ENCODE peak calls at places on chromosomes 7 and 10, in seven cellular contexts. B is transverse colon, R is heart left ventricle, C is HCT116, J is IMR-90, V is esophagus squamous epithelium, Y is spleen. D is an unnamed sample.
A peak's percentile ranks its signal among the peaks of the same experiment; 100 is the strongest.

GRCh38 chr10:116274141-116274861 is 1.3 kb upstream of the GFRA1 start:
- DNase-seq in C (no peak), B (no peak), V (no peak), J (no peak), R (no peak), Y (no peak), D (no peak)

GRCh38 chr7:54260868-54261475 is 281.2 kb upstream of the VSTM2A start:
- DNase-seq in V (no peak), R (no peak), J (no peak), Y (no peak), C (no peak), B (no peak), D (no peak)

GRCh38 chr7:113794573-113794972 is 124.2 kb downstream of the PPP1R3A start:
- DNase-seq in V (no peak), J (no peak), R (no peak), C (no peak), B (no peak), Y (no peak), D (no peak)

GRCh38 chr7:91266931-91267557 is 2.8 kb downstream of the FZD1 start:
- DNase-seq in Y (no peak), B (no peak), J (no peak), C (no peak), V (no peak), R (peak; percentile 27), D (no peak)

GRCh38 chr10:17851611-17852010 is 42.5 kb downstream of the MRC1 start:
- DNase-seq in V (no peak), R (peak; percentile 57), B (peak; percentile 43), J (no peak), C (no peak), Y (no peak), D (peak; percentile 55)

GRCh38 chr10:131081386-131081785 is 230.1 kb downstream of the TCERG1L start:
- DNase-seq in Y (peak; percentile 52), C (no peak), B (no peak), V (no peak), J (no peak), R (no peak), D (no peak)

GRCh38 chr7:116172353-116172752 is 38.0 kb upstream of the TES start:
- DNase-seq in R (no peak), C (no peak), Y (no peak), V (no peak), J (peak; percentile 65), B (no peak), D (no peak)

GRCh38 chr7:140349172-140349771 is 49.1 kb downstream of the SLC37A3 start:
- DNase-seq in R (no peak), J (peak; percentile 20), V (no peak), C (no peak), Y (no peak), B (no peak), D (no peak)

GRCh38 chr10:98170249-98171117 is 36.0 kb downstream of the R3HCC1L start:
- DNase-seq in C (peak; percentile 40), Y (no peak), V (no peak), R (peak; percentile 20), J (peak; percentile 60), B (peak; percentile 38), D (no peak)

GRCh38 chr10:110353244-110354119 is 48.8 kb upstream of the SMNDC1 start:
- DNase-seq in V (no peak), R (no peak), B (peak; percentile 28), J (peak; percentile 99), C (peak; percentile 73), Y (no peak), D (no peak)

GRCh38 chr10:70673929-70674559 is 1.7 kb downstream of the ADAMTS14 start:
- DNase-seq in R (no peak), B (no peak), J (no peak), Y (no peak), C (no peak), V (no peak), D (no peak)

GRCh38 chr7:4479367-4480039 is 202.6 kb upstream of the FOXK1 start:
- DNase-seq in R (no peak), J (peak; percentile 16), V (no peak), C (peak; percentile 73), B (peak; percentile 12), Y (no peak), D (no peak)

GRCh38 chr10:121559321-121559720 is 38.9 kb downstream of the FGFR2 start:
- DNase-seq in C (no peak), J (no peak), Y (no peak), V (no peak), R (no peak), B (no peak), D (no peak)

GRCh38 chr7:157570531-157571200 is 233.9 kb downstream of the DNAJB6 start:
- DNase-seq in B (no peak), C (no peak), V (no peak), R (no peak), Y (peak; percentile 51), J (no peak), D (no peak)

GRCh38 chr7:131836733-131837132 is 280.3 kb upstream of the PODXL start:
- DNase-seq in V (no peak), J (no peak), Y (no peak), B (no peak), R (no peak), C (no peak), D (no peak)

GRCh38 chr10:99781734-99782429 is 558 bp upstream of the ABCC2 start:
- DNase-seq in C (no peak), J (no peak), B (no peak), Y (no peak), R (no peak), V (no peak), D (no peak)
- H3K4me1 ChIP-seq in C (peaks cover 97% of the 10 kb centered on the region), J (peaks cover 18% of the 10 kb centered on the region), B (peaks cover 2% of the 10 kb centered on the region), Y (peaks cover 27% of the 10 kb centered on the region), R (no peaks in the 10 kb centered on the region), V (peaks cover 35% of the 10 kb centered on the region), D (peaks cover 21% of the 10 kb centered on the region)

GRCh38 chr7:158583810-158584209 is 3.8 kb downstream of the PTPRN2 start:
- DNase-seq in B (no peak), V (no peak), Y (no peak), R (no peak), C (no peak), J (no peak), D (no peak)

GRCh38 chr7:158587425-158588084 is at the start of gene PTPRN2:
- DNase-seq in Y (peak; percentile 77), B (peak; percentile 72), R (peak; percentile 65), V (no peak), J (peak; percentile 42), C (no peak), D (peak; percentile 69)

GRCh38 chr7:158586499-158587191 is 978 bp downstream of the PTPRN2 start:
- DNase-seq in Y (peak; percentile 49), B (no peak), R (no peak), V (no peak), J (no peak), C (no peak), D (no peak)

GRCh38 chr7:158584392-158584791 is 3.2 kb downstream of the PTPRN2 start:
- DNase-seq in V (no peak), R (no peak), J (no peak), B (no peak), C (no peak), Y (no peak), D (no peak)

DNA sequence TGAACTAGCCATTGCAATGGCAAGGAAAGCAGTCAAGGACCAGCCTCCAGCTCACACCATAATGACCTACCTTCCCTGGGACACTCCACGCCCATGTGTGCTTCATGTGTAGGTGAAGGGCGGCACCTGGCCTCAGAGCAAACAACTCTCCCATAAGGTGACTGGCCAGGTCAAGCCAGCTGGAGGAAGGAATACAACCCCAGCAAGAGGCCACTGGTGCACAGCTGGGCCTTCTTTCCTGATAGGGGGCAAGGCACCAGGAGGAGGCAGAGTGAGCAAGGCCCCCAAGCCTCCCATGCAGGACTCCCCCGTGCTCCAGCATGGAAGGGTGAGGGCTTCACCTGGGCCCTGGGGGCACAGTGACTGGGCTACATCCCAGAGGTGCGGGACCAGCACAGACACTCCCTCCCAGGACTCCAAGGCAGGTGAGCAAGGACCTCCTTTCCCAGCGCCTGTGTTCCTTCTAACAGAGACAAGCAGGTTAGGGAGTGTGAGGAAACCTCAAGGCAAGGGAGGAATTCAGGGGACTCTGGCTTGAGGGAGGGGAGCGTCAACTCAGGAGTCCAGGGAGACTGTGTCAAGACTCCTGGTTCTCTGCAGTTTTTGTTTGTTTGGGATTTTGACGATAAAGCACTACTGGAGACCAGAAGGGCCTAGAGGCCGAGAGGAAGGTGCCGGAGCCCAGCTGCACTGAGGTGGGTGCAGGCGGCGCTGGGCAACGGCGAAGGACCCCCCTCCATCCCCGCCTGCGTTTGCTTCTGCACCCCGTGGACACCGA is 1.7 kb downstream of the PTPRN2 start:
- DNase-seq in B (peak; percentile 30), R (no peak), J (no peak), Y (peak; percentile 55), V (no peak), C (no peak), D (no peak)
- H3K4me3 ChIP-seq in B (peak overlapping the region; percentile 19), R (no peak overlapping the region), J (no peak overlapping the region), Y (no peak overlapping the region), V (no peak overlapping the region), C (no peak overlapping the region), D (no peak overlapping the region)

GRCh38 chr10:4319870-4320367 is 506.1 kb upstream of the AKR1E2 start:
- DNase-seq in J (no peak), V (no peak), R (no peak), C (no peak), B (no peak), Y (no peak), D (no peak)

GRCh38 chr10:4312046-4312835 is 513.8 kb upstream of the AKR1E2 start:
- DNase-seq in J (no peak), R (no peak), C (no peak), Y (no peak), V (no peak), B (no peak), D (no peak)

GRCh38 chr10:4315529-4315928 is 510.5 kb upstream of the AKR1E2 start:
- DNase-seq in V (no peak), C (no peak), Y (no peak), R (peak; percentile 44), B (no peak), J (peak; percentile 65), D (no peak)

DNA sequence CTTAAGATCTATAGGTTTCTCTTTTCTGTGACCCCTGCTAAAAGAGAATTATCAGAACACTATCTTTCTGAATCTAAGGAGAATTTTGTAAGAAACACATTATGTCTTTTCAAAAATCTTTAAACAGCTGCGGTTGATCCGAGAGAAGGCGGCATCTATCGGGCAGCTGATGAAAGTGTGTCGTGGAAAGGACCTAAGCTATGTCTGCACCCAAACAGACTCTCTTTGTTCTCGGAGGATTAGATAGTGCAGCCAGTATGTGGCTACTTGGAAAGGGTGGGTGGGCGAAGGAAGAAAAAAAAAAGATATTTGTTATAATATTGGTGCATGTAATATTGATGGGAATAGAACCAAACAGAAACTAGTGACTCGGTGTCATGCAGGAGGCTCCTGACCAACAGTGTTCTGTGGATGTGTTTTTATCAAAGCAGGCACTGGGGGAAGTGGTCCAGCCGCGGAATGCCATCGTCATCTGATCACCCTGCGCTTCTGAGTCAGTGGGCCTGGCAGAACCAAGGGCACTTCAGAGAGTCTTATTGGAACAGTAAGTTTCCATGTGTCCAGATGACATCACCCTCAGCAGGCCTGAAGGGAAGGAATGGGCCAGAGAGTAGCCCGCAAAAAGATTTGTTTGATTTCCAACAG is 509.7 kb upstream of the AKR1E2 start:
- DNase-seq in R (no peak), V (no peak), Y (no peak), B (no peak), J (peak; percentile 89), C (no peak), D (peak; percentile 29)
- TF ChIP-seq CTCF in R (no peak), V (no peak), Y (no peak), B (no peak), J (peak; percentile 29), C (no peak), D (peak; percentile 17)

DNA sequence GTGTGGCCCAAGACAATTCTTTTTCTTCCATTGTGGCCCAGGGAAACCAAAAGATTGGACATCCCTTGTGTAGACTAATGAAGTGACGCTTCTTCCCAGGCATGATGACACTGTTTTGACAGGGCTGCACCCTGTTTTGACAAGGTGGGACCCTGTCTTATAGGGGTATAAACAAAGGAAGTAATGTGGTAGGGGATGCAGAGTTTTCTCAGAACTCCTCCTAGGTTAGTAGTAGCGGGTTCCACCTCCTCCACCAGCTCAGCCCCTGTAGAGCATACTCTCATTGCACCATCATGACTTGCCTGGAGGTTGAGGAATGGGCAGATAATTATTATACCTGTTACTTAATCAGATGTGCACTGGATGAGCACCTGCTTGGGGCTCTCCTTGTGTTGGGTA is 123.1 kb downstream of the CCNY start:
- DNase-seq in R (no peak), V (no peak), Y (no peak), B (no peak), J (no peak), C (no peak), D (no peak)
- H3K4me1 ChIP-seq in R (peaks cover 10% of the 10 kb centered on the region), V (peaks cover 68% of the 10 kb centered on the region), Y (peaks cover 57% of the 10 kb centered on the region), B (no peaks in the 10 kb centered on the region), J (peaks cover 30% of the 10 kb centered on the region), C (peaks cover 14% of the 10 kb centered on the region), D (peaks cover 77% of the 10 kb centered on the region)